ENCODE peak calls at places on chromosomes 1 and 21, in eight cellular contexts. A is neural progenitor cell; F is progenitor cell of endocrine pancreas; D is CD4-positive, alpha-beta memory T cell; Q is RWPE1; S is AG09319; B is T-helper 9 cell; P is GM12865. L is an unnamed sample.

GRCh38 chr1:23421752-23422312 is 2.7 kb downstream of the TCEA3 start:
- DNase-seq in Q (no peak), F (no peak), S (no peak), P (no peak), A (no peak), D (no peak), B (no peak), L (peak; percentile 51)

GRCh38 chr1:6052543-6053205 is 7.0 kb downstream of the KCNAB2 start:
- DNase-seq in F (peak; percentile 71), S (peak; percentile 19), P (peak; percentile 33), D (no peak), B (peak; percentile 51), A (peak; percentile 92), Q (peak; percentile 82), L (peak; percentile 65)

GRCh38 chr1:207500306-207500705 is 4.3 kb downstream of the CR1 start:
- DNase-seq in P (peak; percentile 30), Q (no peak), A (no peak), D (no peak), F (no peak), S (no peak), B (no peak), L (no peak)

GRCh38 chr21:37916795-37917142 is 512 bp upstream of the KCNJ6 start:
- DNase-seq in A (peak; percentile 85), P (no peak), D (no peak), F (peak; percentile 54), B (no peak), Q (no peak), S (no peak), L (peak; percentile 81)

GRCh38 chr1:234666206-234666605 is 56.2 kb upstream of the IRF2BP2 start:
- DNase-seq in A (no peak), B (no peak), Q (no peak), D (no peak), P (no peak), S (no peak), F (no peak), L (no peak)

GRCh38 chr1:210233216-210233494 is 559 bp downstream of the SERTAD4 start:
- DNase-seq in B (no peak), Q (no peak), F (no peak), A (peak; percentile 56), P (no peak), S (no peak), D (no peak), L (peak; percentile 79)

GRCh38 chr1:3454811-3455618 is 550 bp downstream of the ARHGEF16 start:
- DNase-seq in S (no peak), P (no peak), A (peak; percentile 83), B (no peak), D (no peak), F (peak; percentile 74), Q (peak; percentile 41), L (peak; percentile 69)

GRCh38 chr1:56284933-56285332 is 294.4 kb downstream of the PLPP3 start:
- DNase-seq in P (no peak), Q (no peak), D (no peak), B (no peak), F (no peak), S (peak; percentile 68), A (peak; percentile 11), L (no peak)

L was measured in NCI-H69.